ENCODE peak calls at places on chromosomes 5 and 9, in ten cellular contexts. L is left ventricle myocardium inferior, G is fibroblast of pulmonary artery, V is brain microvascular endothelial cell, Y is upper lobe of right lung, O is lower lobe of right lung, B is A549, N is foreskin fibroblast, C is ovary, T is astrocyte of the cerebellum. K is an unnamed sample.

GRCh38 chr9:80125731-80126264 is 554.0 kb downstream of the TLE4 start:
- DNase-seq in L (no peak), G (no peak), V (no peak), Y (no peak), O (no peak), B (no peak), N (peak), C (no peak), T (peak), K (no peak)

GRCh38 chr5:84113246-84114118 is 271.2 kb downstream of the EDIL3 start:
- DNase-seq in L (no peak), G (no peak), V (peak), Y (no peak), O (no peak), B (no peak), N (no peak), C (no peak), T (peak), K (peak)

GRCh38 chr5:179836225-179837019 is 15.7 kb downstream of the SQSTM1 start:
- DNase-seq in L (no peak), G (no peak), V (no peak), Y (no peak), O (no peak), B (no peak), N (peak), C (peak), T (no peak), K (no peak)

GRCh38 chr9:96009690-96010477 is 134.4 kb downstream of the ERCC6L2 start:
- DNase-seq in L (no peak), G (no peak), V (peak), Y (no peak), O (no peak), B (no peak), N (peak), C (no peak), T (peak), K (no peak)

GRCh38 chr9:97602430-97602829 is 30.7 kb downstream of the TSTD2 start:
- DNase-seq in L (peak), G (no peak), V (no peak), Y (no peak), O (no peak), B (no peak), N (no peak), C (no peak), T (no peak), K (no peak)

GRCh38 chr9:79428422-79428821 is 143.3 kb upstream of the TLE4 start:
- DNase-seq in L (no peak), G (no peak), V (no peak), Y (no peak), O (no peak), B (no peak), N (no peak), C (no peak), T (no peak), K (no peak)

GRCh38 chr9:117549444-117549843 is 134.6 kb upstream of the ASTN2 start:
- DNase-seq in L (no peak), G (no peak), V (no peak), Y (no peak), O (no peak), B (no peak), N (no peak), C (no peak), T (no peak), K (no peak)

GRCh38 chr5:136188859-136189258 is 4.1 kb downstream of the SMIM32 start:
- DNase-seq in L (no peak), G (no peak), V (no peak), Y (peak), O (no peak), B (no peak), N (no peak), C (no peak), T (no peak), K (no peak)

GRCh38 chr5:118095100-118095499 is 893.2 kb downstream of the DTWD2 start:
- DNase-seq in L (no peak), G (no peak), V (no peak), Y (no peak), O (no peak), B (no peak), N (peak), C (no peak), T (peak), K (peak)

GRCh38 chr9:29297592-29297991 is 1724.3 kb upstream of the C9orf72 start:
- DNase-seq in L (no peak), G (no peak), V (no peak), Y (no peak), O (no peak), B (no peak), N (no peak), C (no peak), T (no peak), K (no peak)

GRCh38 chr9:130912932-130913598 is 16.5 kb upstream of the QRFP start:
- DNase-seq in L (no peak), G (peak), V (peak), Y (no peak), O (no peak), B (no peak), N (peak), C (no peak), T (no peak), K (peak)

GRCh38 chr9:107020040-107020530 is 157.1 kb downstream of the ZNF462 start:
- DNase-seq in L (no peak), G (peak), V (peak), Y (no peak), O (no peak), B (no peak), N (peak), C (no peak), T (peak), K (peak)

GRCh38 chr5:96327728-96328127 is 105.3 kb downstream of the PCSK1 start:
- DNase-seq in L (no peak), G (no peak), V (no peak), Y (no peak), O (no peak), B (no peak), N (peak), C (no peak), T (no peak), K (no peak)

GRCh38 chr9:84301851-84302250 is 38.7 kb downstream of the SLC28A3 start:
- DNase-seq in L (no peak), G (peak), V (no peak), Y (no peak), O (no peak), B (no peak), N (peak), C (no peak), T (no peak), K (no peak)

GRCh38 chr5:399296-400281 is 43.4 kb upstream of the EXOC3 start:
- DNase-seq in L (peak), G (peak), V (peak), Y (peak), O (peak), B (peak), N (peak), C (peak), T (peak), K (peak)

GRCh38 chr5:10424124-10424731 is 17.5 kb upstream of the ROPN1L start:
- DNase-seq in L (no peak), G (peak), V (peak), Y (no peak), O (no peak), B (peak), N (peak), C (no peak), T (peak), K (no peak)

GRCh38 chr5:151038801-151039238 is 18.4 kb downstream of the GPX3 start:
- DNase-seq in L (no peak), G (peak), V (no peak), Y (no peak), O (no peak), B (no peak), N (peak), C (no peak), T (no peak), K (no peak)

GRCh38 chr5:36692791-36693763 is 86.7 kb downstream of the SLC1A3 start:
- DNase-seq in L (peak), G (peak), V (peak), Y (peak), O (peak), B (peak), N (peak), C (peak), T (peak), K (no peak)

GRCh38 chr5:157047898-157048297 is 11.0 kb downstream of the HAVCR1 start:
- DNase-seq in L (no peak), G (no peak), V (no peak), Y (no peak), O (no peak), B (no peak), N (no peak), C (no peak), T (no peak), K (no peak)

GRCh38 chr9:125629451-125629850 is 77.6 kb downstream of the MAPKAP1 start:
- DNase-seq in L (no peak), G (no peak), V (no peak), Y (no peak), O (no peak), B (no peak), N (no peak), C (no peak), T (no peak), K (no peak)

GRCh38 chr9:70480405-70480980 is 66.0 kb upstream of the KLF9 start:
- DNase-seq in L (peak), G (peak), V (peak), Y (peak), O (peak), B (no peak), N (peak), C (peak), T (peak), K (peak)

GRCh38 chr5:2756211-2756746 is 4.8 kb upstream of the IRX2 start:
- DNase-seq in L (no peak), G (peak), V (no peak), Y (peak), O (peak), B (peak), N (peak), C (no peak), T (no peak), K (no peak)

GRCh38 chr9:26880262-26880661 is 12.3 kb downstream of the CAAP1 start:
- DNase-seq in L (no peak), G (no peak), V (no peak), Y (no peak), O (no peak), B (no peak), N (no peak), C (no peak), T (no peak), K (no peak)

GRCh38 chr5:90529939-90530677 is 724 bp upstream of the LYSMD3 start:
- DNase-seq in L (peak), G (peak), V (peak), Y (no peak), O (peak), B (peak), N (peak), C (peak), T (peak), K (peak)

GRCh38 chr5:134527156-134527960 is 1.9 kb downstream of the JADE2 start:
- DNase-seq in L (peak), G (peak), V (peak), Y (peak), O (peak), B (peak), N (peak), C (peak), T (peak), K (no peak)

GRCh38 chr5:131814990-131815389 is 18.2 kb upstream of the FNIP1 start:
- DNase-seq in L (no peak), G (peak), V (peak), Y (no peak), O (no peak), B (peak), N (peak), C (no peak), T (peak), K (peak)

GRCh38 chr9:87382902-87383301 is 114.8 kb upstream of the DAPK1 start:
- DNase-seq in L (no peak), G (peak), V (peak), Y (no peak), O (no peak), B (no peak), N (no peak), C (peak), T (no peak), K (no peak)

GRCh38 chr9:81522721-81523551 is 166.4 kb downstream of the TLE1 start:
- DNase-seq in L (no peak), G (peak), V (peak), Y (no peak), O (no peak), B (peak), N (peak), C (no peak), T (no peak), K (no peak)

GRCh38 chr5:23139338-23140171 is 286.4 kb upstream of the CDH12 start:
- DNase-seq in L (no peak), G (peak), V (no peak), Y (no peak), O (no peak), B (no peak), N (peak), C (no peak), T (no peak), K (no peak)

GRCh38 chr5:116574682-116575634 is at the start of gene SEMA6A:
- DNase-seq in L (peak), G (peak), V (peak), Y (peak), O (peak), B (peak), N (peak), C (peak), T (peak), K (peak)

GRCh38 chr9:73152445-73152844 is 780 bp downstream of the ANXA1 start:
- DNase-seq in L (no peak), G (peak), V (no peak), Y (no peak), O (no peak), B (no peak), N (peak), C (no peak), T (no peak), K (no peak)

GRCh38 chr5:41796061-41796460 is 74.2 kb downstream of the OXCT1 start:
- DNase-seq in L (no peak), G (no peak), V (no peak), Y (no peak), O (no peak), B (no peak), N (peak), C (no peak), T (no peak), K (no peak)

GRCh38 chr5:140345919-140346347 is 470 bp downstream of the HBEGF start:
- DNase-seq in L (peak), G (peak), V (peak), Y (peak), O (peak), B (peak), N (peak), C (peak), T (peak), K (no peak)

GRCh38 chr5:11477786-11478185 is 426.5 kb downstream of the CTNND2 start:
- DNase-seq in L (no peak), G (no peak), V (no peak), Y (no peak), O (no peak), B (no peak), N (no peak), C (no peak), T (peak), K (no peak)

GRCh38 chr9:96245399-96245798 is 56.6 kb downstream of the HSD17B3 start:
- DNase-seq in L (no peak), G (no peak), V (no peak), Y (no peak), O (no peak), B (no peak), N (no peak), C (no peak), T (no peak), K (no peak)

GRCh38 chr5:145803617-145804016 is 31.5 kb downstream of the PRELID2 start:
- DNase-seq in L (no peak), G (no peak), V (no peak), Y (no peak), O (no peak), B (no peak), N (no peak), C (no peak), T (no peak), K (no peak)

GRCh38 chr5:145803072-145803471 is 32.1 kb downstream of the PRELID2 start:
- DNase-seq in L (no peak), G (no peak), V (no peak), Y (no peak), O (no peak), B (no peak), N (no peak), C (no peak), T (no peak), K (no peak)

GRCh38 chr5:145805819-145806218 is 29.3 kb downstream of the PRELID2 start:
- DNase-seq in L (no peak), G (no peak), V (no peak), Y (no peak), O (no peak), B (no peak), N (no peak), C (no peak), T (no peak), K (no peak)

GRCh38 chr5:145804701-145805100 is 30.4 kb downstream of the PRELID2 start:
- DNase-seq in L (no peak), G (no peak), V (no peak), Y (no peak), O (no peak), B (no peak), N (no peak), C (no peak), T (no peak), K (no peak)

GRCh38 chr5:145806923-145807322 is 28.2 kb downstream of the PRELID2 start:
- DNase-seq in L (no peak), G (no peak), V (no peak), Y (no peak), O (no peak), B (no peak), N (no peak), C (no peak), T (no peak), K (no peak)
- H3K4me3 ChIP-seq in L (no peak), G (no peak), V (no peak), Y (no peak), O (no peak), B (no peak), N (no peak), C (no peak), T (no peak), K (no peak)

DNA sequence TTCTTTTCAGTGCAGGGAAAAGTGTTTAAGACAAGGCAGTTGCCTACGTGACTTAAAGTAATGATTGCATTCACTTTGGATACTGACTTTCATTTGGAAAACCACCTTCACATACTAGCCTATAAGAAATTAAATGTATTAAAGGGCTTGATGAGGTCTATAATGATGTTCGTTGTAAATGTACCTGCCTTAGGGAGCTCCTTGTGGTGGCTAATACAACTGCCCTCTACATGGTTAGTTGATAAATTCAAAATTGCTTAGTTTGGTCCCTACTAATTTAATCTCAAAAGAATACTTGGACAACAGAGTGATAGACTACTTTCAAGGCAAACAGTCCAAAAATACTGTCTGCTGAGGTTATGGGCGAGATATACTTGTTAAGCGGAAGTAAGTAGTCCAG is 3.8 kb downstream of the VLDLR start:
- DNase-seq in L (no peak), G (no peak), V (no peak), Y (no peak), O (no peak), B (no peak), N (no peak), C (no peak), T (no peak), K (no peak)
- TF ChIP-seq CTCF in L (peak), G (peak), V (peak), Y (no peak), O (no peak), B (no peak), N (no peak), C (no peak), T (peak), K (peak)

GRCh38 chr9:134135343-134136116 is at the start of gene WDR5:
- DNase-seq in L (peak), G (peak), V (peak), Y (peak), O (peak), B (peak), N (peak), C (peak), T (peak), K (peak)

GRCh38 chr9:134136117-134136996 is 475 bp downstream of the WDR5 start:
- DNase-seq in L (no peak), G (peak), V (no peak), Y (peak), O (no peak), B (peak), N (peak), C (peak), T (no peak), K (no peak)

GRCh38 chr9:134136997-134137302 is 1.1 kb downstream of the WDR5 start:
- DNase-seq in L (no peak), G (no peak), V (no peak), Y (no peak), O (no peak), B (no peak), N (no peak), C (no peak), T (no peak), K (no peak)

GRCh38 chr9:134139081-134139480 is 3.2 kb downstream of the WDR5 start:
- DNase-seq in L (no peak), G (peak), V (no peak), Y (no peak), O (no peak), B (no peak), N (peak), C (no peak), T (no peak), K (no peak)

GRCh38 chr9:134138292-134138691 is 2.4 kb downstream of the WDR5 start:
- DNase-seq in L (no peak), G (no peak), V (no peak), Y (no peak), O (no peak), B (no peak), N (no peak), C (no peak), T (no peak), K (no peak)
- H3K4me3 ChIP-seq in L (peak), G (no peak), V (no peak), Y (no peak), O (no peak), B (no peak), N (no peak), C (no peak), T (no peak), K (no peak)

DNA sequence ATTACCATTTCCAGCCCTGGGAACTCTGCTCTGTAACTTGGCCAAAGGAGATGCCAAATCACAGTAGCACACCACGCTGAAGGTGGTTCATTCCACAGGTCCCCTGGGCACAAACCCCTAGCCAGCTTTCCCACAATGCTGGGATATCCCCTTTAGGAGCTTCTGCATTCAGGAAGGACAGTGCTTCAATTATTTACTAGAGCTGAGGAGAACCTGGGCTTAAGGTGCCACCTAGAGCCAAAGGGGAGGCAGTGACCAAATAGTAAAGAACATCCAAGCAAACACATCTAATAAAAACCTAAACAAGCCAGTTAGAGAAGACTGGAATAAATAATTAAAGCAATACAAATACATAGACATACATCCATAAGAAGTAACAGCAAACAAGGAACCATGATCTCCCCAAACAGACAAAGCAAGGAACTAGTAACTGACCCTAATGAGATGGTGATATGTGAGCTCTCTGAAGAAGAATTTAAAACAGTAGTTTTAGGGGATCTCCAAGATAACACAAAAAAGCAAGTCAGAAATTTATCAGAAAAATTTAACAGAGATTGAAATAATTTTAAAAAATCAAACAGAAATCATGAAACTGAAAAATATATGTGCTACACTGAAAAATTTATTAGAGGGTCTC is 14.6 kb downstream of the KIF4B start:
- DNase-seq in L (no peak), G (peak), V (no peak), Y (no peak), O (no peak), B (peak), N (no peak), C (no peak), T (no peak), K (no peak)
- TF ChIP-seq CTCF in L (no peak), G (peak), V (peak), Y (no peak), O (peak), B (peak), N (peak), C (no peak), T (peak), K (peak)

GRCh38 chr5:76477576-76477975 is 74.5 kb downstream of the IQGAP2 start:
- DNase-seq in L (no peak), G (no peak), V (no peak), Y (no peak), O (no peak), B (no peak), N (no peak), C (no peak), T (no peak), K (no peak)

GRCh38 chr5:76475936-76476335 is 72.9 kb downstream of the IQGAP2 start:
- DNase-seq in L (no peak), G (no peak), V (no peak), Y (no peak), O (no peak), B (no peak), N (no peak), C (no peak), T (no peak), K (no peak)

GRCh38 chr5:76475358-76475757 is 72.3 kb downstream of the IQGAP2 start:
- DNase-seq in L (no peak), G (no peak), V (no peak), Y (no peak), O (no peak), B (no peak), N (no peak), C (no peak), T (no peak), K (no peak)

GRCh38 chr5:76477061-76477460 is 74.0 kb downstream of the IQGAP2 start:
- DNase-seq in L (no peak), G (no peak), V (no peak), Y (no peak), O (no peak), B (no peak), N (no peak), C (no peak), T (no peak), K (no peak)

GRCh38 chr5:76476639-76477038 is 73.6 kb downstream of the IQGAP2 start:
- DNase-seq in L (no peak), G (no peak), V (no peak), Y (no peak), O (no peak), B (no peak), N (no peak), C (no peak), T (no peak), K (no peak)
- H3K4me3 ChIP-seq in L (no peak), G (no peak), V (no peak), Y (no peak), O (no peak), B (no peak), N (no peak), C (no peak), T (no peak), K (no peak)